ENCODE peak calls at places on chromosomes 7 and 10, in nine cellular contexts. Y is SK-N-SH; Q is A549; K is hepatocyte; S is fibroblast of lung; V is left ventricle myocardium inferior; N is transverse colon; Z is adrenal gland; L is CD8-positive, alpha-beta T cell. F is an unnamed sample.

GRCh38 chr7:130893441-130893894 is 159.5 kb upstream of the KLF14 start:
- DNase-seq in Y (no peak), Q (no peak), K (no peak), S (peak), V (no peak), N (no peak), Z (peak), L (no peak), F (no peak)

GRCh38 chr7:68015565-68016532 is 1019.2 kb downstream of the TYW1 start:
- DNase-seq in Y (peak), Q (no peak), K (no peak), S (no peak), V (no peak), N (no peak), Z (peak), L (no peak), F (no peak)

GRCh38 chr10:122450336-122450990 is 4.0 kb upstream of the ARMS2 start:
- DNase-seq in Y (no peak), Q (no peak), K (no peak), S (no peak), V (no peak), N (no peak), Z (peak), L (no peak), F (no peak)

GRCh38 chr10:43888551-43888950 is 239.9 kb upstream of the ZNF32 start:
- DNase-seq in Y (no peak), Q (no peak), K (no peak), S (peak), V (no peak), N (no peak), Z (no peak), L (no peak), F (no peak)

GRCh38 chr10:117601716-117602115 is 59.2 kb downstream of the EMX2 start:
- DNase-seq in Y (no peak), Q (no peak), K (no peak), S (no peak), V (no peak), N (no peak), Z (no peak), L (no peak), F (no peak)

GRCh38 chr7:68573271-68574000 is 1024.8 kb upstream of the AUTS2 start:
- DNase-seq in Y (no peak), Q (no peak), K (no peak), S (no peak), V (no peak), N (no peak), Z (no peak), L (no peak), F (no peak)

GRCh38 chr7:2045559-2046405 is 187.0 kb downstream of the MAD1L1 start:
- DNase-seq in Y (peak), Q (no peak), K (no peak), S (no peak), V (peak), N (no peak), Z (peak), L (no peak), F (no peak)

GRCh38 chr7:34567906-34568305 is 90.1 kb upstream of the NPSR1 start:
- DNase-seq in Y (no peak), Q (no peak), K (no peak), S (no peak), V (no peak), N (no peak), Z (no peak), L (no peak), F (no peak)

GRCh38 chr7:1855396-1856160 is 185.5 kb downstream of the ELFN1 start:
- DNase-seq in Y (no peak), Q (no peak), K (no peak), S (no peak), V (peak), N (peak), Z (peak), L (no peak), F (no peak)

GRCh38 chr7:157480651-157481050 is 143.8 kb downstream of the DNAJB6 start:
- DNase-seq in Y (no peak), Q (no peak), K (no peak), S (no peak), V (no peak), N (no peak), Z (no peak), L (no peak), F (no peak)

GRCh38 chr7:37480642-37481041 is 32.0 kb upstream of the ELMO1 start:
- DNase-seq in Y (no peak), Q (no peak), K (no peak), S (peak), V (no peak), N (no peak), Z (no peak), L (no peak), F (no peak)

GRCh38 chr10:42929236-42929635 is 146.6 kb downstream of the BMS1 start:
- DNase-seq in Y (no peak), Q (no peak), K (no peak), S (no peak), V (no peak), N (no peak), Z (no peak), L (no peak), F (no peak)

GRCh38 chr7:98322331-98323260 is 41.1 kb downstream of the BRI3 start:
- DNase-seq in Y (no peak), Q (no peak), K (peak), S (no peak), V (no peak), N (no peak), Z (no peak), L (no peak), F (no peak)

GRCh38 chr7:2036786-2037185 is 196.0 kb downstream of the MAD1L1 start:
- DNase-seq in Y (peak), Q (no peak), K (no peak), S (no peak), V (peak), N (no peak), Z (peak), L (no peak), F (no peak)

GRCh38 chr7:17564678-17565209 is 266.3 kb downstream of the AHR start:
- DNase-seq in Y (no peak), Q (no peak), K (no peak), S (peak), V (no peak), N (no peak), Z (no peak), L (no peak), F (peak)

GRCh38 chr10:77179015-77179695 is 458.5 kb downstream of the KCNMA1 start:
- DNase-seq in Y (no peak), Q (peak), K (peak), S (peak), V (no peak), N (peak), Z (peak), L (no peak), F (no peak)

GRCh38 chr10:92290076-92290836 is 622 bp downstream of the CPEB3 start:
- DNase-seq in Y (no peak), Q (peak), K (peak), S (peak), V (peak), N (peak), Z (peak), L (peak), F (no peak)

GRCh38 chr10:119859422-119860258 is 13.0 kb downstream of the MCMBP start:
- DNase-seq in Y (peak), Q (peak), K (peak), S (peak), V (no peak), N (no peak), Z (no peak), L (no peak), F (no peak)

GRCh38 chr10:70461397-70462348 is 16.9 kb upstream of the PALD1 start:
- DNase-seq in Y (peak), Q (peak), K (peak), S (peak), V (peak), N (peak), Z (peak), L (no peak), F (peak)

GRCh38 chr10:70137927-70138883 is 5.6 kb upstream of the AIFM2 start:
- DNase-seq in Y (no peak), Q (no peak), K (no peak), S (no peak), V (no peak), N (peak), Z (no peak), L (no peak), F (no peak)

GRCh38 chr7:94838717-94839116 is 68.7 kb upstream of the PPP1R9A start:
- DNase-seq in Y (no peak), Q (no peak), K (no peak), S (no peak), V (no peak), N (no peak), Z (no peak), L (no peak), F (no peak)

GRCh38 chr10:76021391-76021790 is 590.0 kb downstream of the LRMDA start:
- DNase-seq in Y (no peak), Q (no peak), K (no peak), S (no peak), V (no peak), N (no peak), Z (no peak), L (no peak), F (no peak)

GRCh38 chr7:116354171-116354545 is 143.8 kb downstream of the TES start:
- DNase-seq in Y (no peak), Q (no peak), K (peak), S (peak), V (peak), N (peak), Z (no peak), L (no peak), F (no peak)

GRCh38 chr7:117645456-117646181 is 165.8 kb downstream of the CFTR start:
- DNase-seq in Y (no peak), Q (no peak), K (no peak), S (peak), V (no peak), N (no peak), Z (no peak), L (no peak), F (no peak)

GRCh38 chr10:16016688-16017087 is 156.4 kb upstream of the MINDY3 start:
- DNase-seq in Y (no peak), Q (no peak), K (no peak), S (no peak), V (no peak), N (no peak), Z (no peak), L (no peak), F (no peak)

GRCh38 chr10:28677889-28678686 is 767 bp downstream of the BAMBI start:
- DNase-seq in Y (peak), Q (no peak), K (peak), S (peak), V (peak), N (peak), Z (peak), L (no peak), F (peak)

GRCh38 chr7:71645836-71646235 is 513.9 kb downstream of the GALNT17 start:
- DNase-seq in Y (no peak), Q (no peak), K (no peak), S (peak), V (no peak), N (no peak), Z (peak), L (no peak), F (no peak)

GRCh38 chr7:92266415-92267241 is 20.9 kb downstream of the ANKIB1 start:
- DNase-seq in Y (no peak), Q (no peak), K (no peak), S (peak), V (no peak), N (no peak), Z (no peak), L (no peak), F (no peak)

GRCh38 chr7:75048435-75049379 is 24.9 kb downstream of the RCC1L start:
- DNase-seq in Y (no peak), Q (no peak), K (no peak), S (peak), V (no peak), N (no peak), Z (no peak), L (no peak), F (no peak)

GRCh38 chr10:3825244-3825643 is 40.2 kb upstream of the KLF6 start:
- DNase-seq in Y (no peak), Q (peak), K (peak), S (peak), V (no peak), N (peak), Z (no peak), L (no peak), F (no peak)

GRCh38 chr10:23694921-23695824 is 256.3 kb downstream of the OTUD1 start:
- DNase-seq in Y (peak), Q (no peak), K (peak), S (no peak), V (no peak), N (no peak), Z (no peak), L (no peak), F (no peak)

DNA sequence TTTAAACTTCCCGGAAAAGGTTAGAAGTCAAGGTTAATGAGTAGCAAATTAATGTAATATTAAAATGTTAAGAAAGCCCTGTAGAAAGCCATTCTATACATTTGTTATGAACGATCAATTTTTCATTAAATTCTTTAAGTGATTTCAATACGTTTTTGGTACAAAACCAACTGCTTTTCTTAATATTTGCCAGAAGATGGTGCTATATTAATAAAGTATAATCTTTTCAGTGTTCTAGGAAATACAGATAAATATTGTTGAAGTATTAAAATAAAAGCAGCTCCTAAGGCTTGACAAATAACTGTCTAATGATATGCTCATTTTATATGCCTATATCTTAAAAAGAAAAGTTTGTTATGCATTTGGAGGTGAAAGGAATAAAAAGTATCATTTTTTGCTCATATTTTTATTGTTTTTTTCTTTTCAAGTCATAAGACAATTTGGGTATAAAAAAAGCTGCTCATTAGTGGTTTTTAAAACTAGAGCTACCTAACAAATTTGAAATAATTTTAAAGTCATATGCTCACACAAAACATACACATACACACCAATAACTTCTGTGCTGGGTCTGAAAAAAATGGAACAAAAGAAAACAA is 130.3 kb upstream of the POT1 start:
- DNase-seq in Y (peak), Q (no peak), K (no peak), S (peak), V (no peak), N (no peak), Z (no peak), L (no peak), F (no peak)
- TF ChIP-seq CTCF in Y (peak), Q (peak), K (peak), S (no peak), V (peak), N (no peak), Z (peak), L (no peak), F (no peak)

GRCh38 chr10:6924166-6924565 is 344.1 kb upstream of the PRKCQ start:
- DNase-seq in Y (no peak), Q (no peak), K (no peak), S (peak), V (no peak), N (no peak), Z (peak), L (no peak), F (no peak)
- H3K27ac ChIP-seq in Y (no peak), Q (no peak), K (no peak), S (no peak), V (no peak), N (no peak), Z (no peak), L (no peak), F (no peak)

GRCh38 chr7:26399309-26399610 is 107.6 kb downstream of the SNX10 start:
- DNase-seq in Y (peak), Q (peak), K (peak), S (peak), V (peak), N (no peak), Z (peak), L (no peak), F (no peak)
- TF ChIP-seq CTCF in Y (no peak), Q (peak), K (peak), S (peak), V (peak), N (no peak), Z (peak), L (no peak), F (no peak)

GRCh38 chr10:107477266-107477665 is 312.8 kb upstream of the SORCS1 start:
- DNase-seq in Y (no peak), Q (no peak), K (no peak), S (no peak), V (no peak), N (no peak), Z (no peak), L (no peak), F (no peak)
- H3K27ac ChIP-seq in Y (no peak), Q (no peak), K (no peak), S (no peak), V (no peak), N (no peak), Z (no peak), L (no peak), F (no peak)

F was measured in HL-60.